ENCODE peak calls at places on chromosomes 5 and 9, in nine cellular contexts. O is posterior cingulate gyrus; H is osteocyte; R is Caki2; A is T-helper 17 cell; W is NCI-H82; U is posterior vena cava; Q is activated CD4-positive, CD25-positive, alpha-beta regulatory T cell treated with anti-CD3 and anti-CD28 coated beads, Interleukin-2, amount 50 U/mL, for 72 hours; V is NCI-H510A treated with DMSO at 0.1 percent for 48 hours. D is an unnamed sample.

GRCh38 chr9:2701070-2701469 is 16.2 kb upstream of the KCNV2 start:
- DNase-seq in O (no peak), H (no peak), R (no peak), A (no peak), W (no peak), U (no peak), Q (no peak), V (no peak), D (no peak)

GRCh38 chr9:127015926-127016512 is 101.4 kb downstream of the RALGPS1 start:
- DNase-seq in O (no peak), H (no peak), R (no peak), A (no peak), W (peak), U (no peak), Q (no peak), V (no peak), D (no peak)

GRCh38 chr5:14900661-14901461 is 29.3 kb upstream of the ANKH start:
- DNase-seq in O (no peak), H (no peak), R (no peak), A (no peak), W (no peak), U (peak), Q (no peak), V (no peak), D (peak)

GRCh38 chr9:72363226-72363625 is 1.8 kb downstream of the ZFAND5 start:
- DNase-seq in O (no peak), H (no peak), R (no peak), A (no peak), W (no peak), U (no peak), Q (no peak), V (no peak), D (no peak)

GRCh38 chr9:108386859-108387384 is 468.9 kb downstream of the ACTL7B start:
- DNase-seq in O (no peak), H (no peak), R (no peak), A (no peak), W (no peak), U (no peak), Q (no peak), V (no peak), D (peak)

GRCh38 chr5:71471193-71471592 is 15.7 kb downstream of the BDP1 start:
- DNase-seq in O (no peak), H (no peak), R (no peak), A (no peak), W (no peak), U (no peak), Q (no peak), V (no peak), D (no peak)

GRCh38 chr5:2634399-2635176 is 116.9 kb downstream of the IRX2 start:
- DNase-seq in O (no peak), H (no peak), R (no peak), A (no peak), W (no peak), U (no peak), Q (no peak), V (no peak), D (no peak)

GRCh38 chr5:143355710-143356109 is 47.8 kb downstream of the NR3C1 start:
- DNase-seq in O (peak), H (no peak), R (peak), A (peak), W (peak), U (peak), Q (no peak), V (peak), D (peak)

GRCh38 chr9:23044549-23044948 is 597.9 kb downstream of the DMRTA1 start:
- DNase-seq in O (no peak), H (no peak), R (no peak), A (no peak), W (no peak), U (no peak), Q (no peak), V (no peak), D (no peak)

GRCh38 chr5:87844449-87844848 is 424.2 kb downstream of the TMEM161B start:
- DNase-seq in O (no peak), H (no peak), R (no peak), A (no peak), W (no peak), U (no peak), Q (no peak), V (no peak), D (no peak)

GRCh38 chr5:82664711-82665110 is 386.6 kb upstream of the RPS23 start:
- DNase-seq in O (no peak), H (no peak), R (no peak), A (no peak), W (no peak), U (no peak), Q (no peak), V (peak), D (no peak)

GRCh38 chr9:91425270-91425669 is 1.6 kb upstream of the NFIL3 start:
- DNase-seq in O (no peak), H (peak), R (no peak), A (no peak), W (no peak), U (no peak), Q (no peak), V (no peak), D (no peak)

GRCh38 chr5:16888694-16889124 is 47.4 kb downstream of the MYO10 start:
- DNase-seq in O (no peak), H (no peak), R (peak), A (no peak), W (no peak), U (no peak), Q (no peak), V (no peak), D (no peak)

GRCh38 chr5:154349621-154350020 is 96.2 kb upstream of the SAP30L start:
- DNase-seq in O (no peak), H (no peak), R (no peak), A (no peak), W (no peak), U (no peak), Q (no peak), V (no peak), D (no peak)

GRCh38 chr5:175254155-175254554 is 189.8 kb downstream of the DRD1 start:
- DNase-seq in O (no peak), H (peak), R (peak), A (no peak), W (no peak), U (no peak), Q (no peak), V (no peak), D (peak)

GRCh38 chr9:110601098-110601497 is 21.6 kb upstream of the SVEP1 start:
- DNase-seq in O (no peak), H (no peak), R (no peak), A (no peak), W (no peak), U (no peak), Q (no peak), V (peak), D (no peak)

GRCh38 chr5:113491022-113491421 is 2.8 kb upstream of the MCC start:
- DNase-seq in O (no peak), H (no peak), R (no peak), A (no peak), W (no peak), U (no peak), Q (no peak), V (no peak), D (no peak)

GRCh38 chr9:98614941-98615340 is 93.8 kb downstream of the GABBR2 start:
- DNase-seq in O (no peak), H (no peak), R (no peak), A (no peak), W (no peak), U (no peak), Q (no peak), V (no peak), D (no peak)

GRCh38 chr9:98232926-98233325 is 22.5 kb downstream of the TBC1D2 start:
- DNase-seq in O (no peak), H (no peak), R (no peak), A (no peak), W (no peak), U (peak), Q (no peak), V (no peak), D (no peak)

GRCh38 chr9:136882109-136882946 is 4.0 kb upstream of the TRAF2 start:
- DNase-seq in O (no peak), H (no peak), R (peak), A (peak), W (no peak), U (peak), Q (peak), V (no peak), D (peak)

GRCh38 chr5:113974976-113975375 is 386.9 kb upstream of the KCNN2 start:
- DNase-seq in O (no peak), H (no peak), R (no peak), A (no peak), W (no peak), U (no peak), Q (no peak), V (no peak), D (no peak)

GRCh38 chr5:139649082-139649991 is 1.2 kb downstream of the CXXC5 start:
- DNase-seq in O (peak), H (no peak), R (peak), A (no peak), W (peak), U (peak), Q (no peak), V (no peak), D (no peak)

GRCh38 chr5:127754259-127754658 is 51.1 kb downstream of the CCDC192 start:
- DNase-seq in O (no peak), H (no peak), R (no peak), A (no peak), W (no peak), U (no peak), Q (no peak), V (no peak), D (peak)

GRCh38 chr5:96474073-96474472 is 41.0 kb upstream of the PCSK1 start:
- DNase-seq in O (no peak), H (no peak), R (no peak), A (no peak), W (no peak), U (peak), Q (no peak), V (no peak), D (no peak)

GRCh38 chr5:154058055-154059038 is 19.6 kb downstream of the MFAP3 start:
- DNase-seq in O (no peak), H (no peak), R (no peak), A (no peak), W (peak), U (no peak), Q (no peak), V (peak), D (no peak)

GRCh38 chr5:93145767-93146166 is 435.3 kb downstream of the NR2F1-AS1 start:
- DNase-seq in O (no peak), H (no peak), R (no peak), A (no peak), W (no peak), U (no peak), Q (no peak), V (no peak), D (no peak)

GRCh38 chr9:130463141-130463540 is 18.4 kb downstream of the ASS1 start:
- DNase-seq in O (no peak), H (no peak), R (no peak), A (no peak), W (no peak), U (no peak), Q (no peak), V (no peak), D (no peak)

GRCh38 chr5:40985501-40985900 is 76.2 kb downstream of the C7 start:
- DNase-seq in O (no peak), H (no peak), R (no peak), A (no peak), W (no peak), U (no peak), Q (no peak), V (no peak), D (no peak)

GRCh38 chr9:137494550-137495351 is 35.6 kb upstream of the NSMF start:
- DNase-seq in O (no peak), H (no peak), R (no peak), A (no peak), W (no peak), U (no peak), Q (no peak), V (no peak), D (no peak)

GRCh38 chr9:78879324-78880100 is 582.6 kb downstream of the PSAT1 start:
- DNase-seq in O (no peak), H (no peak), R (no peak), A (no peak), W (no peak), U (no peak), Q (no peak), V (no peak), D (no peak)

GRCh38 chr9:86807577-86807976 is 139.7 kb downstream of the GAS1 start:
- DNase-seq in O (no peak), H (no peak), R (no peak), A (no peak), W (no peak), U (no peak), Q (no peak), V (no peak), D (no peak)

GRCh38 chr9:136881691-136882108 is 4.6 kb upstream of the TRAF2 start:
- DNase-seq in O (no peak), H (no peak), R (peak), A (no peak), W (no peak), U (no peak), Q (peak), V (no peak), D (no peak)

GRCh38 chr9:109238677-109239076 is 71.6 kb upstream of the FRRS1L start:
- DNase-seq in O (no peak), H (no peak), R (no peak), A (no peak), W (no peak), U (no peak), Q (no peak), V (no peak), D (no peak)

GRCh38 chr9:128091144-128091543 is 23.1 kb downstream of the SLC25A25 start:
- DNase-seq in O (peak), H (no peak), R (no peak), A (no peak), W (peak), U (peak), Q (no peak), V (peak), D (peak)

GRCh38 chr5:1429501-1429900 is 15.7 kb downstream of the SLC6A3 start:
- DNase-seq in O (no peak), H (no peak), R (no peak), A (no peak), W (no peak), U (peak), Q (no peak), V (no peak), D (no peak)

GRCh38 chr9:6765396-6765795 is 7.6 kb downstream of the KDM4C start:
- DNase-seq in O (no peak), H (no peak), R (no peak), A (no peak), W (no peak), U (no peak), Q (no peak), V (no peak), D (no peak)

GRCh38 chr5:161676109-161676508 is 9.4 kb upstream of the GABRA6 start:
- DNase-seq in O (no peak), H (no peak), R (peak), A (no peak), W (peak), U (no peak), Q (no peak), V (no peak), D (no peak)

GRCh38 chr9:78826521-78826920 is 529.6 kb downstream of the PSAT1 start:
- DNase-seq in O (no peak), H (no peak), R (no peak), A (no peak), W (no peak), U (no peak), Q (no peak), V (no peak), D (no peak)

D was measured in AG04449.